ENCODE peak calls at places on chromosomes 5 and 9, in six cellular contexts. One of them, this sample, is unnamed.
A peak's percentile ranks its signal among the peaks of the same experiment; 100 is the strongest.

GRCh38 chr5:6291961-6292360 is 86.4 kb downstream of the MED10 start:
- DNase-seq in GM23338: peak; percentile 74
- DNase-seq in right cardiac atrium: no peak
- DNase-seq in CD4-positive, alpha-beta T cell: no peak
- DNase-seq in CD4-positive, alpha-beta memory T cell: no peak
- DNase-seq in tibial nerve: no peak
- DNase-seq in this sample: peak; percentile 40

GRCh38 chr5:178356459-178356872 is 123.9 kb upstream of the PHYKPL start:
- DNase-seq in GM23338: peak; percentile 77
- DNase-seq in right cardiac atrium: no peak
- DNase-seq in CD4-positive, alpha-beta T cell: no peak
- DNase-seq in CD4-positive, alpha-beta memory T cell: no peak
- DNase-seq in tibial nerve: no peak
- DNase-seq in this sample: no peak

GRCh38 chr9:88672874-88673695 is 138.1 kb downstream of the NXNL2 start:
- DNase-seq in GM23338: peak; percentile 50
- DNase-seq in right cardiac atrium: no peak
- DNase-seq in CD4-positive, alpha-beta T cell: no peak
- DNase-seq in CD4-positive, alpha-beta memory T cell: no peak
- DNase-seq in tibial nerve: no peak
- DNase-seq in this sample: peak; percentile 37

GRCh38 chr9:129322022-129322621 is 144.1 kb upstream of the IER5L start:
- DNase-seq in GM23338: no peak
- DNase-seq in right cardiac atrium: no peak
- DNase-seq in CD4-positive, alpha-beta T cell: no peak
- DNase-seq in CD4-positive, alpha-beta memory T cell: no peak
- DNase-seq in tibial nerve: peak; percentile 10
- DNase-seq in this sample: no peak

GRCh38 chr5:180516440-180516839 is 22.3 kb downstream of the CNOT6 start:
- DNase-seq in GM23338: no peak
- DNase-seq in right cardiac atrium: no peak
- DNase-seq in CD4-positive, alpha-beta T cell: no peak
- DNase-seq in CD4-positive, alpha-beta memory T cell: no peak
- DNase-seq in tibial nerve: no peak
- DNase-seq in this sample: no peak

GRCh38 chr9:38271666-38272241 is 120.7 kb upstream of the ALDH1B1 start:
- DNase-seq in GM23338: no peak
- DNase-seq in right cardiac atrium: no peak
- DNase-seq in CD4-positive, alpha-beta T cell: no peak
- DNase-seq in CD4-positive, alpha-beta memory T cell: no peak
- DNase-seq in tibial nerve: no peak
- DNase-seq in this sample: no peak

GRCh38 chr5:150568663-150569062 is 60.7 kb downstream of the NDST1 start:
- DNase-seq in GM23338: no peak
- DNase-seq in right cardiac atrium: no peak
- DNase-seq in CD4-positive, alpha-beta T cell: no peak
- DNase-seq in CD4-positive, alpha-beta memory T cell: no peak
- DNase-seq in tibial nerve: no peak
- DNase-seq in this sample: no peak

GRCh38 chr9:21777701-21778100 is 24.7 kb upstream of the MTAP start:
- DNase-seq in GM23338: peak; percentile 6
- DNase-seq in right cardiac atrium: no peak
- DNase-seq in CD4-positive, alpha-beta T cell: no peak
- DNase-seq in CD4-positive, alpha-beta memory T cell: no peak
- DNase-seq in tibial nerve: no peak
- DNase-seq in this sample: no peak

GRCh38 chr9:136950656-136951030 is 1.4 kb upstream of the LCN12 start:
- DNase-seq in GM23338: no peak
- DNase-seq in right cardiac atrium: peak; percentile 75
- DNase-seq in CD4-positive, alpha-beta T cell: no peak
- DNase-seq in CD4-positive, alpha-beta memory T cell: no peak
- DNase-seq in tibial nerve: no peak
- DNase-seq in this sample: no peak

GRCh38 chr5:58263291-58263690 is 196.6 kb downstream of the PLK2 start:
- DNase-seq in GM23338: no peak
- DNase-seq in right cardiac atrium: no peak
- DNase-seq in CD4-positive, alpha-beta T cell: no peak
- DNase-seq in CD4-positive, alpha-beta memory T cell: no peak
- DNase-seq in tibial nerve: no peak
- DNase-seq in this sample: no peak

GRCh38 chr5:42784132-42784531 is 27.5 kb downstream of the CCDC152 start:
- DNase-seq in GM23338: no peak
- DNase-seq in right cardiac atrium: no peak
- DNase-seq in CD4-positive, alpha-beta T cell: no peak
- DNase-seq in CD4-positive, alpha-beta memory T cell: no peak
- DNase-seq in tibial nerve: no peak
- DNase-seq in this sample: no peak

GRCh38 chr9:110440161-110440560 is 102.5 kb upstream of the TXNDC8 start:
- DNase-seq in GM23338: no peak
- DNase-seq in right cardiac atrium: no peak
- DNase-seq in CD4-positive, alpha-beta T cell: no peak
- DNase-seq in CD4-positive, alpha-beta memory T cell: no peak
- DNase-seq in tibial nerve: no peak
- DNase-seq in this sample: no peak

GRCh38 chr9:136403915-136404800 is 4.2 kb upstream of the SNAPC4 start:
- DNase-seq in GM23338: no peak
- DNase-seq in right cardiac atrium: no peak
- DNase-seq in CD4-positive, alpha-beta T cell: no peak
- DNase-seq in CD4-positive, alpha-beta memory T cell: peak; percentile 78
- DNase-seq in tibial nerve: no peak
- DNase-seq in this sample: no peak

DNA sequence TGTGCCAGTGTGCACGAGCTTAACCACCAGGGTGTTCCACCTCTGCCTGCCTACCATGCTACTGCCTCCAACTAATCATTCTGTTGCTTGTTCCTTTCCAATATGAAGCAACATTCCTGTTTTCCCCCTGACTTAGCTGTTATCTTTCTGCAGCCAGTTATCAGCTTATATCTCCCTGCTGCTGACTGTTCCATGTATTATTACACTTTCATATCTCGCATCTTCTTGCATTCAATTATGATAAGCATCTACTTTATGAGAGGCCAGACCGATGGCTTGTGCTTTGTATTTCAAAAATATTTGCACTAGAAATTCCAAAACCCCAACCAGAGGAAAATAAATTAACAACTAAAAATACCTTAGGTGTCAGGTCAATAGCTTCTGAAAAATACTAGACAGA is 394.0 kb upstream of the BRINP1 start:
- DNase-seq in GM23338: no peak
- DNase-seq in right cardiac atrium: no peak
- DNase-seq in CD4-positive, alpha-beta T cell: no peak
- DNase-seq in CD4-positive, alpha-beta memory T cell: no peak
- DNase-seq in tibial nerve: no peak
- DNase-seq in this sample: no peak
- H3K27me3 ChIP-seq in GM23338: no peaks in the 10 kb centered on the region
- H3K27me3 ChIP-seq in right cardiac atrium: peaks cover 2% of the 10 kb centered on the region
- H3K27me3 ChIP-seq in CD4-positive, alpha-beta T cell: no peaks in the 10 kb centered on the region
- H3K27me3 ChIP-seq in CD4-positive, alpha-beta memory T cell: no peaks in the 10 kb centered on the region
- H3K27me3 ChIP-seq in tibial nerve: no peaks in the 10 kb centered on the region
- H3K27me3 ChIP-seq in this sample: no peaks in the 10 kb centered on the region

GRCh38 chr9:116322521-116322920 is 168.9 kb downstream of the PAPPA start:
- DNase-seq in GM23338: no peak
- DNase-seq in right cardiac atrium: no peak
- DNase-seq in CD4-positive, alpha-beta T cell: no peak
- DNase-seq in CD4-positive, alpha-beta memory T cell: no peak
- DNase-seq in tibial nerve: no peak
- DNase-seq in this sample: no peak
- H3K27me3 ChIP-seq in GM23338: peaks cover 3% of the 10 kb centered on the region
- H3K27me3 ChIP-seq in right cardiac atrium: no peaks in the 10 kb centered on the region
- H3K27me3 ChIP-seq in CD4-positive, alpha-beta T cell: no peaks in the 10 kb centered on the region
- H3K27me3 ChIP-seq in CD4-positive, alpha-beta memory T cell: no peaks in the 10 kb centered on the region
- H3K27me3 ChIP-seq in tibial nerve: no peaks in the 10 kb centered on the region
- H3K27me3 ChIP-seq in this sample: no peaks in the 10 kb centered on the region

GRCh38 chr5:135064235-135064570 is 30.2 kb upstream of the PITX1 start:
- DNase-seq in GM23338: no peak
- DNase-seq in right cardiac atrium: no peak
- DNase-seq in CD4-positive, alpha-beta T cell: no peak
- DNase-seq in CD4-positive, alpha-beta memory T cell: no peak
- DNase-seq in tibial nerve: no peak
- DNase-seq in this sample: no peak
- H3K27me3 ChIP-seq in GM23338: no peaks in the 10 kb centered on the region
- H3K27me3 ChIP-seq in right cardiac atrium: no peaks in the 10 kb centered on the region
- H3K27me3 ChIP-seq in CD4-positive, alpha-beta T cell: peaks cover 3% of the 10 kb centered on the region
- H3K27me3 ChIP-seq in CD4-positive, alpha-beta memory T cell: no peaks in the 10 kb centered on the region
- H3K27me3 ChIP-seq in tibial nerve: peaks cover 4% of the 10 kb centered on the region
- H3K27me3 ChIP-seq in this sample: no peaks in the 10 kb centered on the region

GRCh38 chr5:176626876-176627236 is 3.5 kb downstream of the SNCB start:
- DNase-seq in GM23338: no peak
- DNase-seq in right cardiac atrium: peak; percentile 55
- DNase-seq in CD4-positive, alpha-beta T cell: no peak
- DNase-seq in CD4-positive, alpha-beta memory T cell: no peak
- DNase-seq in tibial nerve: no peak
- DNase-seq in this sample: no peak
- H3K27me3 ChIP-seq in GM23338: peaks cover 35% of the 10 kb centered on the region
- H3K27me3 ChIP-seq in right cardiac atrium: no peaks in the 10 kb centered on the region
- H3K27me3 ChIP-seq in CD4-positive, alpha-beta T cell: peaks cover 50% of the 10 kb centered on the region
- H3K27me3 ChIP-seq in CD4-positive, alpha-beta memory T cell: peaks cover 21% of the 10 kb centered on the region
- H3K27me3 ChIP-seq in tibial nerve: peaks cover 96% of the 10 kb centered on the region
- H3K27me3 ChIP-seq in this sample: peaks cover 8% of the 10 kb centered on the region

DNA sequence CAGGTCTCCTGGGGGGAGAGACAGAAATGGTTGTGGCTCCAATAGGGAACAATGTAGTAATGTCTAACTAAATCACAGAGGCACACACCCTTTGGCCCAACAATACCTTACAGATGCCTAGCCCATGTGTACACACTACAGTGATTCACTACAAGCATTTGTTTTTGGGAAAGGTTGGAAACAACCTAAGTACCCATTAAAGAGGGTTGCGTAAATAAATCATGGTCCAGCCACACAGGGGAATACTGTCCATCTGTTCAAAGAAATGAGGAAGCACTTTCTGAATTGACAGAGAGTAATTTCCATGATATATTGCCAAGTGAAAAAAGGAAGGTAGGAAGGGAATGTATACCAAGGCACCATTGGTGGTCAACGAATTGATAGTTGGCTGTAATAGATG is 22.0 kb upstream of the GTF3C5 start:
- DNase-seq in GM23338: no peak
- DNase-seq in right cardiac atrium: no peak
- DNase-seq in CD4-positive, alpha-beta T cell: no peak
- DNase-seq in CD4-positive, alpha-beta memory T cell: no peak
- DNase-seq in tibial nerve: no peak
- DNase-seq in this sample: no peak
- H3K27me3 ChIP-seq in GM23338: peaks cover 31% of the 10 kb centered on the region
- H3K27me3 ChIP-seq in right cardiac atrium: no peaks in the 10 kb centered on the region
- H3K27me3 ChIP-seq in CD4-positive, alpha-beta T cell: peaks cover 25% of the 10 kb centered on the region
- H3K27me3 ChIP-seq in CD4-positive, alpha-beta memory T cell: no peaks in the 10 kb centered on the region
- H3K27me3 ChIP-seq in tibial nerve: peaks cover 4% of the 10 kb centered on the region
- H3K27me3 ChIP-seq in this sample: peaks cover 20% of the 10 kb centered on the region

GRCh38 chr5:73906277-73906676 is 280.3 kb downstream of the ARHGEF28 start:
- DNase-seq in GM23338: no peak
- DNase-seq in right cardiac atrium: no peak
- DNase-seq in CD4-positive, alpha-beta T cell: no peak
- DNase-seq in CD4-positive, alpha-beta memory T cell: no peak
- DNase-seq in tibial nerve: no peak
- DNase-seq in this sample: no peak
- H3K27me3 ChIP-seq in GM23338: no peaks in the 10 kb centered on the region
- H3K27me3 ChIP-seq in right cardiac atrium: no peaks in the 10 kb centered on the region
- H3K27me3 ChIP-seq in CD4-positive, alpha-beta T cell: no peaks in the 10 kb centered on the region
- H3K27me3 ChIP-seq in CD4-positive, alpha-beta memory T cell: no peaks in the 10 kb centered on the region
- H3K27me3 ChIP-seq in tibial nerve: no peaks in the 10 kb centered on the region
- H3K27me3 ChIP-seq in this sample: no peaks in the 10 kb centered on the region

GRCh38 chr9:97938081-97938644 is at the start of gene HEMGN:
- DNase-seq in GM23338: no peak
- DNase-seq in right cardiac atrium: no peak
- DNase-seq in CD4-positive, alpha-beta T cell: no peak
- DNase-seq in CD4-positive, alpha-beta memory T cell: peak; percentile 80
- DNase-seq in tibial nerve: no peak
- DNase-seq in this sample: no peak

GRCh38 chr9:97930972-97931371 is 7.0 kb downstream of the HEMGN start:
- DNase-seq in GM23338: no peak
- DNase-seq in right cardiac atrium: no peak
- DNase-seq in CD4-positive, alpha-beta T cell: no peak
- DNase-seq in CD4-positive, alpha-beta memory T cell: no peak
- DNase-seq in tibial nerve: no peak
- DNase-seq in this sample: no peak

GRCh38 chr9:97933573-97933972 is 4.4 kb downstream of the HEMGN start:
- DNase-seq in GM23338: no peak
- DNase-seq in right cardiac atrium: no peak
- DNase-seq in CD4-positive, alpha-beta T cell: no peak
- DNase-seq in CD4-positive, alpha-beta memory T cell: no peak
- DNase-seq in tibial nerve: no peak
- DNase-seq in this sample: no peak

GRCh38 chr9:97935291-97935690 is 2.7 kb downstream of the HEMGN start:
- DNase-seq in GM23338: no peak
- DNase-seq in right cardiac atrium: no peak
- DNase-seq in CD4-positive, alpha-beta T cell: no peak
- DNase-seq in CD4-positive, alpha-beta memory T cell: no peak
- DNase-seq in tibial nerve: no peak
- DNase-seq in this sample: no peak

DNA sequence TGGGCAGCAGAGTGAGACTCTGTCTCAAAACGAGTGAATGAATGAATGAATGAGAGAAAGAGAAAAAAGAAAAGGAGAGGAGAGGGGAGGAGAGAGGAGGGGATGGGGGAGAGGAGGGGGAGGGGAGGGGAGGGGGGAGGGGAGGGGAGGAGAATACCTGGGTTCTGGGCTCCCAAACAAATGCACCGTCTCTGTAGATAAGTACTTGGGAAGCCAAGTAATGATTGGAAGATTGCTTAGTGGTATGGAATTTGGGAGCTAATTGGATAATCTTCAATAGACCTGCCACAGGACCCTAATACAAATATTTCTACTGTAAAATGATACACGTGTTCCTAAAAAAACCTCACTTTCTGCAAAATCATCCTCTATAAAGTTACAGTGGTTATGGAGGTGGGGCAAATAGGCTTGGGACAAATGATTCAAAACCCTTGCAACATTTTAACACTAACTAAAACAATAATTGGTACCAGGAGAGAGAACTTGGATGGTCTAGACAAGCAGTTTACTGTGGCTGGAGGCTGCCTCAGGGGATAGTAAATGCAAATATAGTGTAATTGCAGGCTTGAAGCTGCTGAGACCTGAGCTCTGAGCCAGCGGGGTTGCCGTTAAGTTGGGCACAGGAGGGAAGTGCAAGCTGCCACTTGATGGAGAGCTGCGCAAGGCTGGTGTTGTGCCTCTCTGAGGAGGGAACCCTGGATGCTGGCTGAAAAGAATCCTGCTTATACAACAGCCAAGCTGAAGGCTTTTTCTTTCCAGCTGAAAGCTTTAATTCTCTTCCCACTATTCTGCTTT is 3.5 kb downstream of the HEMGN start:
- DNase-seq in GM23338: peak; percentile 43
- DNase-seq in right cardiac atrium: no peak
- DNase-seq in CD4-positive, alpha-beta T cell: no peak
- DNase-seq in CD4-positive, alpha-beta memory T cell: no peak
- DNase-seq in tibial nerve: no peak
- DNase-seq in this sample: no peak
- H3K27me3 ChIP-seq in GM23338: peaks cover 59% of the 10 kb centered on the region
- H3K27me3 ChIP-seq in right cardiac atrium: peaks cover 6% of the 10 kb centered on the region
- H3K27me3 ChIP-seq in CD4-positive, alpha-beta T cell: no peaks in the 10 kb centered on the region
- H3K27me3 ChIP-seq in CD4-positive, alpha-beta memory T cell: no peaks in the 10 kb centered on the region
- H3K27me3 ChIP-seq in tibial nerve: peaks cover 13% of the 10 kb centered on the region
- H3K27me3 ChIP-seq in this sample: peaks cover 86% of the 10 kb centered on the region

DNA sequence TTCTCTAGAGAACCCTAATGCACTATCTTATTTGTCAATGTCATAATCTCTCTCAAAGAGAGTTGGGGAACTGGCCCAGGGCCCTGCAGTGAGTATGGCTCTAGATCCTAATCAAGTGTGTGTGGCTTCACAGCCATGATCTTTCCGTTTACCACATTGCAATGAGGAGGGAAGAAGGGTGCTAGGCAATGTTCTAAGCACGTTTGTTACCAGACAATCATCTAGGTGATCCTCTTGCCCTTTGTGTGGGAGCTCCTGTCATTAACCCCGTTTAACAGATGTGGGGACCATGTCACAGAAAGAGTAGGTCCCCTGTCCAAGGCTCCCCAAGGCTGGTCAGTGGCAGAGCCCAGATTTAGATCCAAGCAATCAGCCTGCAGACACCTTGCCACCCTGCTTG is 128.2 kb upstream of the IRX4 start:
- DNase-seq in GM23338: no peak
- DNase-seq in right cardiac atrium: no peak
- DNase-seq in CD4-positive, alpha-beta T cell: no peak
- DNase-seq in CD4-positive, alpha-beta memory T cell: no peak
- DNase-seq in tibial nerve: no peak
- DNase-seq in this sample: no peak
- H3K27me3 ChIP-seq in GM23338: no peaks in the 10 kb centered on the region
- H3K27me3 ChIP-seq in right cardiac atrium: no peaks in the 10 kb centered on the region
- H3K27me3 ChIP-seq in CD4-positive, alpha-beta T cell: peaks cover 4% of the 10 kb centered on the region
- H3K27me3 ChIP-seq in CD4-positive, alpha-beta memory T cell: no peaks in the 10 kb centered on the region
- H3K27me3 ChIP-seq in tibial nerve: no peaks in the 10 kb centered on the region
- H3K27me3 ChIP-seq in this sample: peaks cover 25% of the 10 kb centered on the region